ENCODE peak calls at places on chromosomes 11 and 22, in ten cellular contexts. K is RCC 7860; C is activated naive CD4-positive, alpha-beta T cell treated with Interleukin-2 at 50 U/mL for 16 hours; E is HL-60; R is left ventricle myocardium inferior; A is NCI-H1694 treated with DMSO at 0.1 percent for 48 hours; Z is ELR; T is NCI-H524; Q is iPS-NIHi11; S is stimulated activated CD4-positive, alpha-beta T cell treated with anti-CD3 and anti-CD28 coated beads, Interleukin-2, amount 100 ng/mL, for 48 hours. X is an unnamed sample.

GRCh38 chr11:694563-695331 is at the start of gene DEAF1:
- DNase-seq in A (peak), E (peak), S (peak), T (peak), C (peak), Z (peak), Q (peak), R (peak), K (peak), X (peak)

GRCh38 chr11:61841636-61842332 is 13.7 kb downstream of the FADS2 start:
- DNase-seq in S (no peak), A (no peak), T (no peak), C (no peak), Z (no peak), R (no peak), K (no peak), E (no peak), Q (no peak), X (no peak)

GRCh38 chr11:60984149-60984548 is 12.7 kb downstream of the CD6 start:
- DNase-seq in C (no peak), R (no peak), Z (no peak), Q (no peak), K (no peak), E (no peak), S (no peak), A (no peak), T (no peak), X (no peak)

GRCh38 chr22:23217171-23218052 is 37.1 kb downstream of the BCR start:
- DNase-seq in E (no peak), K (no peak), T (no peak), Z (no peak), A (no peak), R (peak), Q (no peak), C (no peak), S (no peak), X (no peak)

GRCh38 chr11:606245-606644 is 9.5 kb downstream of the IRF7 start:
- DNase-seq in S (no peak), Z (no peak), R (peak), A (no peak), E (no peak), Q (peak), T (no peak), K (no peak), C (no peak), X (no peak)

GRCh38 chr22:46829140-46829891 is 66.9 kb downstream of the TBC1D22A start:
- DNase-seq in S (no peak), Q (no peak), E (no peak), Z (peak), A (no peak), R (no peak), K (peak), T (no peak), C (no peak), X (no peak)

GRCh38 chr11:34161812-34162506 is 56.5 kb downstream of the NAT10 start:
- DNase-seq in T (no peak), C (peak), R (no peak), K (peak), A (no peak), S (peak), Q (no peak), E (no peak), Z (peak), X (no peak)

GRCh38 chr11:29527391-29527936 is 489.4 kb downstream of the KCNA4 start:
- DNase-seq in S (no peak), T (no peak), A (no peak), Z (peak), K (peak), E (peak), C (no peak), R (no peak), Q (no peak), X (no peak)

GRCh38 chr22:24188705-24189248 is 7.5 kb downstream of the SUSD2 start:
- DNase-seq in R (no peak), Q (no peak), T (no peak), C (no peak), E (no peak), K (no peak), A (no peak), Z (no peak), S (no peak), X (no peak)

GRCh38 chr22:48560389-48560751 is 1267.3 kb downstream of the BRD1 start:
- DNase-seq in Z (no peak), A (no peak), K (no peak), E (no peak), S (no peak), C (no peak), R (no peak), T (no peak), Q (no peak), X (no peak)

GRCh38 chr11:110295487-110296225 is 758 bp downstream of the RDX start:
- DNase-seq in R (peak), A (no peak), E (peak), C (peak), K (peak), Q (peak), S (peak), Z (peak), T (no peak), X (peak)

GRCh38 chr11:126599498-126599897 is 244.0 kb downstream of the ST3GAL4 start:
- DNase-seq in E (no peak), S (no peak), R (no peak), C (no peak), K (no peak), Q (no peak), Z (no peak), T (no peak), A (no peak), X (no peak)

GRCh38 chr11:67118059-67118766 is 850 bp upstream of the KDM2A start:
- DNase-seq in A (no peak), E (no peak), Q (no peak), S (peak), K (no peak), R (peak), Z (peak), C (peak), T (peak), X (peak)

GRCh38 chr11:80955588-80955987 is 1514.8 kb upstream of the TENM4 start:
- DNase-seq in Q (no peak), S (no peak), A (no peak), R (no peak), T (no peak), K (no peak), Z (no peak), E (no peak), C (no peak), X (no peak)

GRCh38 chr11:84106560-84106959 is 820.4 kb upstream of the CCDC90B start:
- DNase-seq in Z (no peak), R (no peak), S (no peak), K (no peak), C (no peak), T (no peak), A (no peak), E (no peak), Q (no peak), X (no peak)

GRCh38 chr11:75155570-75156422 is 4.9 kb downstream of the SLCO2B1 start:
- DNase-seq in T (no peak), C (no peak), A (no peak), R (no peak), Q (no peak), K (no peak), Z (no peak), S (no peak), E (no peak), X (peak)

GRCh38 chr22:44648085-44648820 is 53.8 kb upstream of the PRR5 start:
- DNase-seq in K (no peak), Q (no peak), Z (no peak), S (no peak), E (no peak), C (no peak), T (no peak), A (no peak), R (no peak), X (no peak)

GRCh38 chr11:16126361-16126760 is 230.0 kb downstream of the SOX6 start:
- DNase-seq in K (no peak), C (no peak), Z (no peak), S (no peak), Q (peak), A (no peak), E (no peak), R (no peak), T (no peak), X (no peak)

GRCh38 chr11:832529-833113 is at the start of gene CD151:
- DNase-seq in Q (peak), K (peak), A (peak), E (no peak), Z (peak), C (peak), R (peak), S (no peak), T (peak), X (no peak)

GRCh38 chr11:67389477-67389876 is 2.3 kb upstream of the RAD9A start:
- DNase-seq in R (peak), K (peak), S (no peak), E (peak), T (no peak), C (peak), Q (peak), Z (peak), A (no peak), X (peak)

GRCh38 chr11:970319-970871 is 44.7 kb downstream of the AP2A2 start:
- DNase-seq in R (no peak), T (no peak), K (no peak), S (no peak), A (no peak), C (no peak), Q (peak), Z (no peak), E (peak), X (no peak)

GRCh38 chr11:85595285-85595884 is 31.8 kb downstream of the DLG2 start:
- DNase-seq in R (no peak), Q (peak), Z (peak), E (no peak), T (peak), K (peak), S (no peak), A (peak), C (no peak), X (no peak)

GRCh38 chr22:23243006-23243573 is 62.8 kb downstream of the BCR start:
- DNase-seq in T (no peak), Q (peak), K (no peak), C (peak), A (no peak), S (peak), E (no peak), R (no peak), Z (no peak), X (no peak)

GRCh38 chr11:126766425-126766824 is 234.1 kb downstream of the KIRREL3 start:
- DNase-seq in C (no peak), T (no peak), A (no peak), Q (peak), S (no peak), K (no peak), R (no peak), E (no peak), Z (peak), X (peak)

GRCh38 chr22:16563555-16564520 is 28.8 kb downstream of the CCT8L2 start:
- DNase-seq in T (no peak), Q (no peak), R (no peak), A (no peak), C (no peak), E (no peak), Z (no peak), K (no peak), S (no peak), X (no peak)

GRCh38 chr11:114242032-114242431 is 54.2 kb upstream of the NNMT start:
- DNase-seq in E (no peak), R (no peak), S (no peak), K (no peak), T (no peak), Z (no peak), C (no peak), A (no peak), Q (no peak), X (no peak)

X was measured in colonic mucosa.